ENCODE peak calls at places on chromosome 12, in five cellular contexts. One of them, this sample, is unnamed.

GRCh38 chr12:25433581-25434325 is 119.3 kb downstream of the LMNTD1 start:
- DNase-seq in NCI-H524: no peak
- DNase-seq in left ventricle myocardium inferior: no peak
- DNase-seq in central memory CD4-positive, alpha-beta T cell: no peak
- DNase-seq in AG08396: no peak
- DNase-seq in this sample: peak

GRCh38 chr12:10612954-10613333 is 465 bp downstream of the MAGOHB start:
- DNase-seq in NCI-H524: peak
- DNase-seq in left ventricle myocardium inferior: no peak
- DNase-seq in central memory CD4-positive, alpha-beta T cell: no peak
- DNase-seq in AG08396: no peak
- DNase-seq in this sample: peak

GRCh38 chr12:98618952-98619351 is 25.5 kb downstream of the SLC25A3 start:
- DNase-seq in NCI-H524: no peak
- DNase-seq in left ventricle myocardium inferior: no peak
- DNase-seq in central memory CD4-positive, alpha-beta T cell: no peak
- DNase-seq in AG08396: no peak
- DNase-seq in this sample: peak

GRCh38 chr12:108666326-108666995 is 32.8 kb upstream of the SELPLG start:
- DNase-seq in NCI-H524: peak
- DNase-seq in left ventricle myocardium inferior: peak
- DNase-seq in central memory CD4-positive, alpha-beta T cell: no peak
- DNase-seq in AG08396: no peak
- DNase-seq in this sample: no peak

GRCh38 chr12:24991209-24992049 is 42.5 kb upstream of the BCAT1 start:
- DNase-seq in NCI-H524: peak
- DNase-seq in left ventricle myocardium inferior: no peak
- DNase-seq in central memory CD4-positive, alpha-beta T cell: peak
- DNase-seq in AG08396: peak
- DNase-seq in this sample: peak

GRCh38 chr12:20268121-20268732 is 100.1 kb upstream of the PDE3A start:
- DNase-seq in NCI-H524: no peak
- DNase-seq in left ventricle myocardium inferior: no peak
- DNase-seq in central memory CD4-positive, alpha-beta T cell: no peak
- DNase-seq in AG08396: no peak
- DNase-seq in this sample: peak

GRCh38 chr12:88947486-88948043 is 367.3 kb upstream of the KITLG start:
- DNase-seq in NCI-H524: no peak
- DNase-seq in left ventricle myocardium inferior: no peak
- DNase-seq in central memory CD4-positive, alpha-beta T cell: no peak
- DNase-seq in AG08396: no peak
- DNase-seq in this sample: no peak

GRCh38 chr12:127595506-127595905 is 671.5 kb upstream of the TMEM132C start:
- DNase-seq in NCI-H524: no peak
- DNase-seq in left ventricle myocardium inferior: no peak
- DNase-seq in central memory CD4-positive, alpha-beta T cell: no peak
- DNase-seq in AG08396: no peak
- DNase-seq in this sample: no peak

GRCh38 chr12:1122803-1123202 is 131.8 kb downstream of the ERC1 start:
- DNase-seq in NCI-H524: peak
- DNase-seq in left ventricle myocardium inferior: no peak
- DNase-seq in central memory CD4-positive, alpha-beta T cell: peak
- DNase-seq in AG08396: no peak
- DNase-seq in this sample: no peak

GRCh38 chr12:27733052-27733656 is 22.5 kb downstream of the MRPS35 start:
- DNase-seq in NCI-H524: peak
- DNase-seq in left ventricle myocardium inferior: no peak
- DNase-seq in central memory CD4-positive, alpha-beta T cell: peak
- DNase-seq in AG08396: peak
- DNase-seq in this sample: no peak

GRCh38 chr12:46391630-46392029 is 19.1 kb upstream of the SLC38A2 start:
- DNase-seq in NCI-H524: no peak
- DNase-seq in left ventricle myocardium inferior: no peak
- DNase-seq in central memory CD4-positive, alpha-beta T cell: no peak
- DNase-seq in AG08396: no peak
- DNase-seq in this sample: no peak

GRCh38 chr12:91001306-91001705 is 3.5 kb downstream of the EPYC start:
- DNase-seq in NCI-H524: no peak
- DNase-seq in left ventricle myocardium inferior: no peak
- DNase-seq in central memory CD4-positive, alpha-beta T cell: no peak
- DNase-seq in AG08396: no peak
- DNase-seq in this sample: no peak

GRCh38 chr12:71958056-71958455 is 19.4 kb downstream of the TPH2 start:
- DNase-seq in NCI-H524: no peak
- DNase-seq in left ventricle myocardium inferior: no peak
- DNase-seq in central memory CD4-positive, alpha-beta T cell: no peak
- DNase-seq in AG08396: peak
- DNase-seq in this sample: peak

GRCh38 chr12:42589465-42590323 is at the start of gene PRICKLE1:
- DNase-seq in NCI-H524: peak
- DNase-seq in left ventricle myocardium inferior: peak
- DNase-seq in central memory CD4-positive, alpha-beta T cell: no peak
- DNase-seq in AG08396: peak
- DNase-seq in this sample: peak

GRCh38 chr12:2772370-2772769 is 22.4 kb upstream of the FKBP4 start:
- DNase-seq in NCI-H524: no peak
- DNase-seq in left ventricle myocardium inferior: no peak
- DNase-seq in central memory CD4-positive, alpha-beta T cell: no peak
- DNase-seq in AG08396: no peak
- DNase-seq in this sample: no peak

GRCh38 chr12:7206691-7207090 is 17.2 kb downstream of the PEX5 start:
- DNase-seq in NCI-H524: no peak
- DNase-seq in left ventricle myocardium inferior: no peak
- DNase-seq in central memory CD4-positive, alpha-beta T cell: no peak
- DNase-seq in AG08396: no peak
- DNase-seq in this sample: no peak

GRCh38 chr12:80230068-80230467 is 130.7 kb downstream of the OTOGL start:
- DNase-seq in NCI-H524: peak
- DNase-seq in left ventricle myocardium inferior: no peak
- DNase-seq in central memory CD4-positive, alpha-beta T cell: no peak
- DNase-seq in AG08396: no peak
- DNase-seq in this sample: peak

GRCh38 chr12:51666696-51667095 is 75.7 kb downstream of the SCN8A start:
- DNase-seq in NCI-H524: no peak
- DNase-seq in left ventricle myocardium inferior: no peak
- DNase-seq in central memory CD4-positive, alpha-beta T cell: no peak
- DNase-seq in AG08396: no peak
- DNase-seq in this sample: no peak

GRCh38 chr12:128830505-128830893 is 6.7 kb upstream of the SLC15A4 start:
- DNase-seq in NCI-H524: no peak
- DNase-seq in left ventricle myocardium inferior: no peak
- DNase-seq in central memory CD4-positive, alpha-beta T cell: no peak
- DNase-seq in AG08396: no peak
- DNase-seq in this sample: no peak

GRCh38 chr12:76176935-76177334 is 92.5 kb upstream of the NAP1L1 start:
- DNase-seq in NCI-H524: no peak
- DNase-seq in left ventricle myocardium inferior: no peak
- DNase-seq in central memory CD4-positive, alpha-beta T cell: no peak
- DNase-seq in AG08396: peak
- DNase-seq in this sample: no peak

GRCh38 chr12:108482717-108483212 is 32.3 kb upstream of the FICD start:
- DNase-seq in NCI-H524: no peak
- DNase-seq in left ventricle myocardium inferior: no peak
- DNase-seq in central memory CD4-positive, alpha-beta T cell: no peak
- DNase-seq in AG08396: no peak
- DNase-seq in this sample: peak

GRCh38 chr12:12097821-12098688 is 27.3 kb downstream of the BCL2L14 start:
- DNase-seq in NCI-H524: no peak
- DNase-seq in left ventricle myocardium inferior: no peak
- DNase-seq in central memory CD4-positive, alpha-beta T cell: no peak
- DNase-seq in AG08396: no peak
- DNase-seq in this sample: no peak

GRCh38 chr12:132284618-132285310 is 44.6 kb downstream of the GALNT9 start:
- DNase-seq in NCI-H524: no peak
- DNase-seq in left ventricle myocardium inferior: no peak
- DNase-seq in central memory CD4-positive, alpha-beta T cell: no peak
- DNase-seq in AG08396: no peak
- DNase-seq in this sample: peak

GRCh38 chr12:6936642-6937480 is 6.8 kb upstream of the RNU7-1 start:
- DNase-seq in NCI-H524: peak
- DNase-seq in left ventricle myocardium inferior: no peak
- DNase-seq in central memory CD4-positive, alpha-beta T cell: no peak
- DNase-seq in AG08396: no peak
- DNase-seq in this sample: no peak

GRCh38 chr12:7832059-7832696 is 40.5 kb downstream of the SLC2A14 start:
- DNase-seq in NCI-H524: peak
- DNase-seq in left ventricle myocardium inferior: no peak
- DNase-seq in central memory CD4-positive, alpha-beta T cell: no peak
- DNase-seq in AG08396: peak
- DNase-seq in this sample: peak

GRCh38 chr12:11954181-11954580 is 116.6 kb upstream of the BCL2L14 start:
- DNase-seq in NCI-H524: no peak
- DNase-seq in left ventricle myocardium inferior: no peak
- DNase-seq in central memory CD4-positive, alpha-beta T cell: no peak
- DNase-seq in AG08396: no peak
- DNase-seq in this sample: no peak

GRCh38 chr12:12099102-12099501 is 28.4 kb downstream of the BCL2L14 start:
- DNase-seq in NCI-H524: no peak
- DNase-seq in left ventricle myocardium inferior: no peak
- DNase-seq in central memory CD4-positive, alpha-beta T cell: no peak
- DNase-seq in AG08396: no peak
- DNase-seq in this sample: no peak

GRCh38 chr12:179131-179884 is 34.6 kb downstream of the SLC6A12 start:
- DNase-seq in NCI-H524: peak
- DNase-seq in left ventricle myocardium inferior: peak
- DNase-seq in central memory CD4-positive, alpha-beta T cell: no peak
- DNase-seq in AG08396: no peak
- DNase-seq in this sample: peak